ENCODE peak calls at places on chromosomes 1 and 21, in four cellular contexts. O, Z, B and H are unnamed samples.

GRCh38 chr21:30996728-30997127 is 41.5 kb downstream of the KRTAP19-8 start:
- DNase-seq in O (no peak), B (no peak), Z (no peak), H (no peak)

GRCh38 chr1:149843302-149844041 is 55.9 kb upstream of the BOLA1 start:
- DNase-seq in O (no peak), B (no peak), Z (peak; percentile 48), H (peak; percentile 56)

GRCh38 chr1:22579541-22580155 is 16.4 kb downstream of the EPHA8 start:
- DNase-seq in Z (no peak), B (peak; percentile 80), O (no peak), H (no peak)

GRCh38 chr1:155942578-155943141 is 1.2 kb downstream of the RXFP4 start:
- DNase-seq in O (no peak), Z (no peak), B (peak; percentile 19), H (no peak)

GRCh38 chr1:244341455-244342450 is 110.0 kb downstream of the ADSS2 start:
- DNase-seq in B (no peak), O (no peak), Z (no peak), H (no peak)

GRCh38 chr1:185969524-185969991 is 235.4 kb downstream of the HMCN1 start:
- DNase-seq in B (no peak), Z (no peak), O (no peak), H (no peak)

GRCh38 chr21:40169971-40170370 is 302.7 kb downstream of the PCP4 start:
- DNase-seq in Z (no peak), O (no peak), B (no peak), H (no peak)

GRCh38 chr1:71542155-71542554 is 461.3 kb upstream of the ZRANB2 start:
- DNase-seq in O (no peak), B (no peak), Z (no peak), H (no peak)

GRCh38 chr21:42171091-42172053 is 47.6 kb upstream of the ABCG1 start:
- DNase-seq in O (peak; percentile 68), B (no peak), Z (no peak), H (peak; percentile 57)

GRCh38 chr1:59215766-59216291 is 81.1 kb upstream of the FGGY start:
- DNase-seq in Z (no peak), B (no peak), O (peak; percentile 1), H (no peak)

GRCh38 chr1:75723989-75724471 is 479 bp upstream of the ACADM start:
- DNase-seq in Z (peak; percentile 82), B (peak; percentile 92), O (peak; percentile 49), H (peak; percentile 85)

GRCh38 chr1:90339822-90340221 is 344.9 kb downstream of the ZNF326 start:
- DNase-seq in Z (peak; percentile 88), O (no peak), B (no peak), H (no peak)

GRCh38 chr1:45804671-45804973 is 1.2 kb downstream of the MAST2 start:
- DNase-seq in B (no peak), Z (no peak), O (no peak), H (peak; percentile 19)

GRCh38 chr1:102191723-102192122 is 195.0 kb upstream of the OLFM3 start:
- DNase-seq in O (peak; percentile 29), B (peak; percentile 35), Z (peak; percentile 41), H (peak; percentile 21)

GRCh38 chr1:180081474-180081873 is 73.2 kb upstream of the QSOX1 start:
- DNase-seq in O (no peak), B (no peak), Z (no peak), H (no peak)

GRCh38 chr1:64848136-64848535 is 103.3 kb downstream of the RAVER2 start:
- DNase-seq in O (no peak), B (no peak), Z (no peak), H (no peak)

GRCh38 chr1:160996195-160996594 is 24.8 kb downstream of the F11R start:
- DNase-seq in O (peak; percentile 92), Z (no peak), B (no peak), H (no peak)

GRCh38 chr1:177413982-177414654 is 243.4 kb downstream of the BRINP2 start:
- DNase-seq in Z (no peak), B (no peak), O (no peak), H (no peak)

GRCh38 chr1:171433451-171433850 is 51.9 kb upstream of the PRRC2C start:
- DNase-seq in Z (no peak), B (no peak), O (no peak), H (no peak)

GRCh38 chr1:88646852-88647645 is 37.0 kb upstream of the PKN2 start:
- DNase-seq in B (no peak), Z (no peak), O (no peak), H (no peak)

GRCh38 chr1:162905759-162906158 is 44.8 kb upstream of the CCDC190 start:
- DNase-seq in O (no peak), B (no peak), Z (no peak), H (no peak)

GRCh38 chr1:78716186-78716585 is 66.6 kb downstream of the IFI44 start:
- DNase-seq in Z (no peak), B (no peak), O (no peak), H (no peak)

GRCh38 chr1:101006553-101006952 is 19.0 kb downstream of the DPH5 start:
- DNase-seq in Z (no peak), B (no peak), O (no peak), H (no peak)

GRCh38 chr1:94532077-94532476 is 9.5 kb downstream of the F3 start:
- DNase-seq in O (no peak), B (no peak), Z (no peak), H (no peak)

GRCh38 chr1:222068937-222069336 is 327.0 kb upstream of the DUSP10 start:
- DNase-seq in B (no peak), O (no peak), Z (no peak), H (no peak)

GRCh38 chr1:90864681-90865080 is 147.6 kb upstream of the BARHL2 start:
- DNase-seq in B (no peak), Z (no peak), O (no peak), H (no peak)

GRCh38 chr1:91751281-91751680 is 134.7 kb downstream of the TGFBR3 start:
- DNase-seq in Z (no peak), O (no peak), B (no peak), H (no peak)

DNA sequence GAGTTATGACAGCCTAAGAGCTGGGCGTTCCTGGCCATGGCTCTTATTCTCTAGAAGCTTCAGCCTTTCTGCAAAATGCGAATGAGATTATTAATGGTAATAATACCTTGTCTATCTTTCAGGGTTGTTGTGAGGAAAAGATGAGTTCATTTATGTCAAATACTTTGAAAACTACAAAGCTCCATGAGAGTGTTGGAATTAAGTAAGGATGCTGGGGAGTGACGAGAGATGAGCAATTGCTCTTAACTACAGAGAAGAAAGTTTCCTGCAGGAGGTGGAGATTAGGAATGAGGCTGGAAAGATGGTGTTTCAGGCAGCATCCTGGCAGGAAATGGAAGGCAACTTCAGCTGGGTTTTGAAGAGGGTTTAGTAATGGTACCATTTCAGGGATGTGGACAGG is 124.2 kb downstream of the CACNA1E start:
- DNase-seq in B (no peak), Z (no peak), O (no peak), H (no peak)
- H3K9me2 ChIP-seq in B (no peaks in the 10 kb centered on the region), Z (no peaks in the 10 kb centered on the region), O (no peaks in the 10 kb centered on the region), H (no peaks in the 10 kb centered on the region)

DNA sequence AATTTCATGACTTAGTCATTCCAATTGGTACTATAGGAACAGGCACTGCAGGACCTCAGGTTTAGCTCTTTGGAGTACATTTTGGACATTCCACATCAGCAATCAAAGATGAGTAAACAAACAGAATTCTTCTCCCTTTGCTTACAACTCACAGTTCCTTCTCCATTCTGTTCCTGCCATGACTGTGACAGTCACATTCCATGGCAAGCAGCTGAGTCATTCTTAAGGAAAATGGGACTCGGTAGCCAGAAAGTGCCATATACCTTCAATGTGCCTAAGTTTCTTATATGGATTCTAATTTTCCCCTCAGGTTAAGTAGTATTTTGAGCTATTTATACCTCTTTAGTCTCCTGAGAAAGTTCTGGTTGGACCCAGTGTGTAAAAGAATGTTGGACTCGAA is 25.6 kb downstream of the CRCT1 start:
- DNase-seq in Z (no peak), B (no peak), O (no peak), H (no peak)
- H3K9me2 ChIP-seq in Z (no peaks in the 10 kb centered on the region), B (no peaks in the 10 kb centered on the region), O (no peaks in the 10 kb centered on the region), H (no peaks in the 10 kb centered on the region)

GRCh38 chr1:114037952-114038867 is 58.9 kb downstream of the OLFML3 start:
- DNase-seq in O (no peak), Z (no peak), B (no peak), H (no peak)

GRCh38 chr1:114040273-114041043 is 61.2 kb downstream of the OLFML3 start:
- DNase-seq in O (no peak), Z (no peak), B (no peak), H (no peak)

GRCh38 chr1:114043548-114043947 is 64.3 kb downstream of the OLFML3 start:
- DNase-seq in B (no peak), Z (no peak), O (no peak), H (no peak)
- H3K9me2 ChIP-seq in B (no peaks in the 10 kb centered on the region), Z (no peaks in the 10 kb centered on the region), O (no peaks in the 10 kb centered on the region), H (no peaks in the 10 kb centered on the region)

GRCh38 chr1:210125143-210125542 is 107.5 kb upstream of the SERTAD4 start:
- DNase-seq in Z (no peak), O (no peak), B (peak; percentile 26), H (no peak)

GRCh38 chr1:210129092-210129491 is 103.5 kb upstream of the SERTAD4 start:
- DNase-seq in Z (no peak), O (no peak), B (no peak), H (no peak)

GRCh38 chr1:210132582-210132981 is 100.0 kb upstream of the SERTAD4 start:
- DNase-seq in Z (peak; percentile 43), B (no peak), O (no peak), H (peak; percentile 3)

GRCh38 chr1:210123924-210124589 is 108.5 kb upstream of the SERTAD4 start:
- DNase-seq in Z (no peak), B (no peak), O (no peak), H (no peak)

GRCh38 chr1:210129759-210130158 is 102.8 kb upstream of the SERTAD4 start:
- DNase-seq in Z (no peak), B (no peak), O (no peak), H (no peak)
- H3K9me2 ChIP-seq in Z (no peaks in the 10 kb centered on the region), B (no peaks in the 10 kb centered on the region), O (no peaks in the 10 kb centered on the region), H (no peaks in the 10 kb centered on the region)

GRCh38 chr1:114043046-114043445 is 63.8 kb downstream of the OLFML3 start:
- DNase-seq in O (no peak), Z (no peak), B (no peak), H (no peak)
- H3K9me2 ChIP-seq in O (no peaks in the 10 kb centered on the region), Z (no peaks in the 10 kb centered on the region), B (no peaks in the 10 kb centered on the region), H (no peaks in the 10 kb centered on the region)